ENCODE peak calls at places on chromosomes 13 and 19, in seven cellular contexts. One of them, this sample, is unnamed.

GRCh38 chr19:38304352-38304865 is 358 bp downstream of the C19orf33 start:
- ATAC-seq in effector memory CD8-positive, alpha-beta T cell: no peak
- ATAC-seq in body of pancreas: peak
- ATAC-seq in heart right ventricle: peak
- ATAC-seq in T-cell: no peak
- ATAC-seq in heart left ventricle: peak
- ATAC-seq in CD8-positive, alpha-beta T cell: no peak
- ATAC-seq in this sample: peak

GRCh38 chr13:42040730-42041016 is 7.8 kb upstream of the DGKH start:
- ATAC-seq in effector memory CD8-positive, alpha-beta T cell: no peak
- ATAC-seq in body of pancreas: no peak
- ATAC-seq in heart right ventricle: no peak
- ATAC-seq in T-cell: no peak
- ATAC-seq in heart left ventricle: no peak
- ATAC-seq in CD8-positive, alpha-beta T cell: no peak
- ATAC-seq in this sample: no peak

GRCh38 chr13:52010890-52011689 is at the start of gene ATP7B:
- ATAC-seq in effector memory CD8-positive, alpha-beta T cell: no peak
- ATAC-seq in body of pancreas: peak
- ATAC-seq in heart right ventricle: peak
- ATAC-seq in T-cell: peak
- ATAC-seq in heart left ventricle: peak
- ATAC-seq in CD8-positive, alpha-beta T cell: no peak
- ATAC-seq in this sample: no peak

GRCh38 chr13:112983428-112984196 is 14.6 kb downstream of the MCF2L start:
- ATAC-seq in effector memory CD8-positive, alpha-beta T cell: no peak
- ATAC-seq in body of pancreas: no peak
- ATAC-seq in heart right ventricle: peak
- ATAC-seq in T-cell: no peak
- ATAC-seq in heart left ventricle: peak
- ATAC-seq in CD8-positive, alpha-beta T cell: no peak
- ATAC-seq in this sample: no peak

GRCh38 chr19:1648156-1648925 is 4.1 kb downstream of the TCF3 start:
- ATAC-seq in effector memory CD8-positive, alpha-beta T cell: no peak
- ATAC-seq in body of pancreas: no peak
- ATAC-seq in heart right ventricle: no peak
- ATAC-seq in T-cell: no peak
- ATAC-seq in heart left ventricle: no peak
- ATAC-seq in CD8-positive, alpha-beta T cell: no peak
- ATAC-seq in this sample: no peak

GRCh38 chr13:41971848-41972247 is 10.9 kb upstream of the VWA8 start:
- ATAC-seq in effector memory CD8-positive, alpha-beta T cell: peak
- ATAC-seq in body of pancreas: no peak
- ATAC-seq in heart right ventricle: no peak
- ATAC-seq in T-cell: peak
- ATAC-seq in heart left ventricle: no peak
- ATAC-seq in CD8-positive, alpha-beta T cell: no peak
- ATAC-seq in this sample: no peak

GRCh38 chr19:1244693-1245451 is 3.3 kb downstream of the ATP5F1D start:
- ATAC-seq in effector memory CD8-positive, alpha-beta T cell: no peak
- ATAC-seq in body of pancreas: no peak
- ATAC-seq in heart right ventricle: peak
- ATAC-seq in T-cell: no peak
- ATAC-seq in heart left ventricle: peak
- ATAC-seq in CD8-positive, alpha-beta T cell: no peak
- ATAC-seq in this sample: no peak

GRCh38 chr13:24307211-24308067 is 1.9 kb upstream of the C1QTNF9 start:
- ATAC-seq in effector memory CD8-positive, alpha-beta T cell: no peak
- ATAC-seq in body of pancreas: peak
- ATAC-seq in heart right ventricle: peak
- ATAC-seq in T-cell: peak
- ATAC-seq in heart left ventricle: peak
- ATAC-seq in CD8-positive, alpha-beta T cell: no peak
- ATAC-seq in this sample: no peak

GRCh38 chr13:27250833-27251165 is 559 bp upstream of the RPL21 start:
- ATAC-seq in effector memory CD8-positive, alpha-beta T cell: peak
- ATAC-seq in body of pancreas: peak
- ATAC-seq in heart right ventricle: no peak
- ATAC-seq in T-cell: peak
- ATAC-seq in heart left ventricle: peak
- ATAC-seq in CD8-positive, alpha-beta T cell: peak
- ATAC-seq in this sample: no peak

This sample was measured in gastroesophageal sphincter.